ENCODE peak calls at places on chromosomes 3 and 15, in eight cellular contexts. A is right atrium auricular region, S is fibroblast of lung, R is RWPE1, I is endothelial cell of umbilical vein, Z is hepatocyte, H is SK-N-MC, Y is AG04450. K is an unnamed sample.

GRCh38 chr3:77967621-77968020 is 927.7 kb downstream of the ROBO2 start:
- DNase-seq in A (no peak), S (no peak), R (no peak), I (no peak), Z (no peak), H (no peak), Y (no peak), K (no peak)

GRCh38 chr3:150965436-150965835 is 7.1 kb downstream of the CLRN1 start:
- DNase-seq in A (no peak), S (peak; percentile 14), R (no peak), I (no peak), Z (no peak), H (no peak), Y (no peak), K (no peak)

GRCh38 chr3:146163584-146163983 is 2.6 kb upstream of the PLOD2 start:
- DNase-seq in A (no peak), S (peak; percentile 97), R (peak; percentile 79), I (peak; percentile 75), Z (no peak), H (peak; percentile 72), Y (no peak), K (no peak)

GRCh38 chr3:150805380-150805779 is 42.4 kb upstream of the SIAH2 start:
- DNase-seq in A (no peak), S (no peak), R (no peak), I (no peak), Z (no peak), H (no peak), Y (no peak), K (no peak)

GRCh38 chr15:66787472-66787871 is 85.4 kb downstream of the SMAD6 start:
- DNase-seq in A (no peak), S (no peak), R (no peak), I (no peak), Z (no peak), H (no peak), Y (no peak), K (no peak)

GRCh38 chr3:76242886-76243753 is 457.8 kb upstream of the ZNF717 start:
- DNase-seq in A (no peak), S (no peak), R (no peak), I (no peak), Z (no peak), H (no peak), Y (no peak), K (no peak)

GRCh38 chr15:25422021-25422420 is 16.8 kb downstream of the UBE3A start:
- DNase-seq in A (no peak), S (no peak), R (no peak), I (peak; percentile 36), Z (no peak), H (no peak), Y (no peak), K (no peak)

GRCh38 chr3:190059242-190059590 is 61.5 kb downstream of the P3H2 start:
- DNase-seq in A (no peak), S (peak; percentile 85), R (no peak), I (no peak), Z (no peak), H (no peak), Y (no peak), K (no peak)

GRCh38 chr3:69579527-69580165 is 159.6 kb upstream of the MITF start:
- DNase-seq in A (no peak), S (no peak), R (no peak), I (no peak), Z (no peak), H (no peak), Y (no peak), K (no peak)

GRCh38 chr3:127753898-127754410 is 68.4 kb downstream of the MGLL start:
- DNase-seq in A (no peak), S (no peak), R (no peak), I (no peak), Z (no peak), H (no peak), Y (no peak), K (no peak)

GRCh38 chr3:46558184-46559029 is 7.7 kb downstream of the LRRC2 start:
- DNase-seq in A (peak; percentile 74), S (peak; percentile 85), R (peak; percentile 68), I (peak; percentile 84), Z (peak; percentile 91), H (no peak), Y (peak; percentile 64), K (peak; percentile 41)

GRCh38 chr15:66153549-66154415 is 99.8 kb downstream of the MEGF11 start:
- DNase-seq in A (no peak), S (no peak), R (no peak), I (no peak), Z (no peak), H (no peak), Y (no peak), K (no peak)

GRCh38 chr3:178205750-178206149 is 330.5 kb upstream of the KCNMB2 start:
- DNase-seq in A (no peak), S (peak; percentile 67), R (no peak), I (no peak), Z (no peak), H (no peak), Y (peak; percentile 11), K (no peak)

GRCh38 chr15:58042006-58042405 is 23.5 kb downstream of the ALDH1A2 start:
- DNase-seq in A (no peak), S (no peak), R (no peak), I (no peak), Z (no peak), H (no peak), Y (no peak), K (no peak)

GRCh38 chr15:58037902-58038301 is 27.6 kb downstream of the ALDH1A2 start:
- DNase-seq in A (no peak), S (no peak), R (no peak), I (peak; percentile 57), Z (no peak), H (no peak), Y (no peak), K (no peak)

GRCh38 chr15:58038426-58039106 is 26.9 kb downstream of the ALDH1A2 start:
- DNase-seq in A (no peak), S (peak; percentile 42), R (peak; percentile 46), I (peak; percentile 85), Z (peak; percentile 55), H (no peak), Y (no peak), K (no peak)

GRCh38 chr15:58040117-58040516 is 25.4 kb downstream of the ALDH1A2 start:
- DNase-seq in A (no peak), S (no peak), R (no peak), I (no peak), Z (peak; percentile 11), H (no peak), Y (no peak), K (no peak)

GRCh38 chr15:58039260-58040035 is 26.1 kb downstream of the ALDH1A2 start:
- DNase-seq in A (no peak), S (no peak), R (no peak), I (peak; percentile 41), Z (no peak), H (no peak), Y (no peak), K (no peak)
- H3K27ac ChIP-seq in A (no peak overlapping the region), S (no peak overlapping the region), R (no peak overlapping the region), I (no peak overlapping the region), Z (peak overlapping the region; percentile 29), H (no peak overlapping the region), Y (no peak overlapping the region), K (no peak overlapping the region)

DNA sequence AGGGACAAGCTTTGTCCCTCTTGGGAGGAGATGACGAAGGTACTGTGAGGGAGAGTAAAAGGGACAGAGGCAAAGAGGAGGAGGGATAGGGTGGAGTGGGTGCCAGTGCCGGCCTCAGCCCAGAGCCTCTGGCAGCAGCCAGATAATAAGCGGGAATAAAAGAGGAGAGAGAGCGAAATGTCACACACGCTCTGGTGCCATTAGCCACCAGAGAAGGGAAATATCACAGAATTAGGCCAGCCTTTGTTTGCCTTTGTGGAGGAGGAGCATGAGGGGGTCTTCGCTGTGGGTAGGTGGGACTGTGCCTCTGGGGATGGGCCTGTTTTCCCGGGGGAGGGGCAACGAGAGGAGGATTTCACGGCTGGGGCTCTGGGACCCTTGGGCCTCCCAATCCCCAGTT is 67.8 kb downstream of the LINGO1 start:
- DNase-seq in A (no peak), S (no peak), R (no peak), I (no peak), Z (no peak), H (no peak), Y (no peak), K (no peak)
- H3K27ac ChIP-seq in A (no peak overlapping the region), S (no peak overlapping the region), R (no peak overlapping the region), I (no peak overlapping the region), Z (no peak overlapping the region), H (no peak overlapping the region), Y (no peak overlapping the region), K (peak overlapping the region; percentile 32)

DNA sequence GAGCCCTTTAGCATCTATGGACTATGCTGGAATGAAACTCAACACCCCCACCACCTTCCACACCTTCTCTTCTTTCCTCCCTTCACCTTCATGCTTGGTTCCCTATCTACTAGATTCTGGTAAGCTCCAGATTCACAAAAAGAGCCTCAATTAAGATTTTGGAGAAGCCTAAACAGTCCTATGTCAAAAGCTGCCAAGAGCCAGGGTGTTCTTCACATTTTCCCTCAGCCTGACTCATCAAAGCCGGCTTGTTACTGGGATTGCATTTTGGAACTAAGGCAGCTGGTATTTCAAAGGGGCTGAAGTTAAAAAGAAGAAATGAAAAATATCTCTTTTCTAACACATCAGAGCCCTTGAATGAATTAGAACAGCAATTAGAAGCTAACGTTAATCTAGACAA is 247.7 kb downstream of the MYRIP start:
- DNase-seq in A (no peak), S (no peak), R (no peak), I (no peak), Z (no peak), H (no peak), Y (no peak), K (no peak)
- H3K27ac ChIP-seq in A (no peak overlapping the region), S (no peak overlapping the region), R (no peak overlapping the region), I (no peak overlapping the region), Z (no peak overlapping the region), H (no peak overlapping the region), Y (no peak overlapping the region), K (no peak overlapping the region)

DNA sequence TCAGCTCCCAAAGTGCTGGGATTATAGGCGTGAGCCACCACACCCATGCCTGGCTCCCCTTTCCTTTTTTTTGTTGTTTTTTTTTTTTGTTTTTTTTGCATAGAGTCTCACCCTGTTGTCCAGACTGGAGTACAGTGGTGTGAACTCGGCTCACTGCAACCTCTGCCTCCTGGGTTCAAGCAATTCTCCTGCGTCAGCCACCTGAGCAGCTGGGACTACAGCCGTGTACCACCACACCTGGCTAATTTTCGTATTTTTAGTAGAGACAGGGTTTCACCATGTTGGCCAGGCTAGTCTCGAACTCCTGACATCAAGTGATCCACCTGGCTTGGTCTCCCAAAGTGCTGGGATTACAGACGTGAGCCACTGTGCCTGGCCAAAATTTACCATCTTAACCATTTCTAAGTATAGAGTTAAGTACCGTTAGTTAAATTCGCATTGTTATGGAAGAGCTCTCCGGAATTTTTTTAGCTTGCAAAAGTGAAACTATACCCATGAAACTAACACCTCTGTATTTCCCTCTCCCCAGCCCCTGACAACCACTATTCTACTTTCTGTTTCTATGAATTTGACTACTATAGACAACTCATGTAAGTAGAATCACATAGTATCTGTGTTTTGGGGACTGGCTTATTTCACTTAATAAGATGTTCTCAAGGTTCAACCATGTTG is 70.9 kb upstream of the C15orf39 start:
- DNase-seq in A (no peak), S (no peak), R (no peak), I (no peak), Z (no peak), H (no peak), Y (no peak), K (no peak)
- H3K27ac ChIP-seq in A (no peak overlapping the region), S (no peak overlapping the region), R (no peak overlapping the region), I (no peak overlapping the region), Z (no peak overlapping the region), H (no peak overlapping the region), Y (no peak overlapping the region), K (no peak overlapping the region)

K was measured in substantia nigra.